ENCODE peak calls at places on chromosome 20, in six cellular contexts. Y is endodermal cell, I is colonic mucosa, Q is H9, S is right cardiac atrium, J is left ventricle myocardium inferior. G is an unnamed sample. For H3K27me3 and H3K4me1, the result is how much of the 10 kb centered on the place peaks cover.

GRCh38 chr20:10673831-10674683 is at the start of gene JAG1:
- DNase-seq in Y (peak), I (peak), Q (peak), S (peak), J (peak), G (peak)

GRCh38 chr20:41300906-41301305 is 16.6 kb downstream of the ZHX3 start:
- DNase-seq in Y (no peak), I (no peak), Q (no peak), S (no peak), J (no peak), G (no peak)

GRCh38 chr20:43749734-43750294 is 23.0 kb upstream of the GTSF1L start:
- DNase-seq in Y (peak), I (peak), Q (peak), S (peak), J (peak), G (peak)

GRCh38 chr20:3927486-3928291 is 38.5 kb downstream of the PANK2 start:
- DNase-seq in Y (peak), I (no peak), Q (peak), S (no peak), J (no peak), G (no peak)

GRCh38 chr20:61430228-61430624 is 178.2 kb downstream of the CDH4 start:
- DNase-seq in Y (no peak), I (no peak), Q (no peak), S (no peak), J (no peak), G (no peak)

GRCh38 chr20:19644085-19644484 is 114.0 kb upstream of the RIN2 start:
- DNase-seq in Y (peak), I (no peak), Q (no peak), S (no peak), J (no peak), G (no peak)

GRCh38 chr20:3775457-3775856 is 5.8 kb downstream of the SPEF1 start:
- DNase-seq in Y (peak), I (no peak), Q (no peak), S (no peak), J (no peak), G (no peak)

GRCh38 chr20:59678286-59678685 is 73.9 kb downstream of the PHACTR3 start:
- DNase-seq in Y (no peak), I (no peak), Q (no peak), S (no peak), J (no peak), G (peak)

GRCh38 chr20:10536531-10536930 is 101.4 kb downstream of the SLX4IP start:
- DNase-seq in Y (peak), I (no peak), Q (peak), S (no peak), J (no peak), G (no peak)

GRCh38 chr20:46342451-46343357 is 34.4 kb upstream of the CDH22 start:
- DNase-seq in Y (no peak), I (no peak), Q (no peak), S (peak), J (no peak), G (no peak)

GRCh38 chr20:19231359-19232035 is 19.1 kb downstream of the SLC24A3 start:
- DNase-seq in Y (no peak), I (peak), Q (no peak), S (peak), J (no peak), G (no peak)

GRCh38 chr20:8764289-8764962 is 304.5 kb upstream of the PLCB4 start:
- DNase-seq in Y (no peak), I (peak), Q (no peak), S (no peak), J (no peak), G (no peak)

GRCh38 chr20:19775353-19776201 is 17.5 kb downstream of the RIN2 start:
- DNase-seq in Y (no peak), I (peak), Q (no peak), S (peak), J (no peak), G (peak)

GRCh38 chr20:33234050-33234449 is 1.7 kb upstream of the BPIFA1 start:
- DNase-seq in Y (no peak), I (no peak), Q (no peak), S (no peak), J (no peak), G (no peak)

DNA sequence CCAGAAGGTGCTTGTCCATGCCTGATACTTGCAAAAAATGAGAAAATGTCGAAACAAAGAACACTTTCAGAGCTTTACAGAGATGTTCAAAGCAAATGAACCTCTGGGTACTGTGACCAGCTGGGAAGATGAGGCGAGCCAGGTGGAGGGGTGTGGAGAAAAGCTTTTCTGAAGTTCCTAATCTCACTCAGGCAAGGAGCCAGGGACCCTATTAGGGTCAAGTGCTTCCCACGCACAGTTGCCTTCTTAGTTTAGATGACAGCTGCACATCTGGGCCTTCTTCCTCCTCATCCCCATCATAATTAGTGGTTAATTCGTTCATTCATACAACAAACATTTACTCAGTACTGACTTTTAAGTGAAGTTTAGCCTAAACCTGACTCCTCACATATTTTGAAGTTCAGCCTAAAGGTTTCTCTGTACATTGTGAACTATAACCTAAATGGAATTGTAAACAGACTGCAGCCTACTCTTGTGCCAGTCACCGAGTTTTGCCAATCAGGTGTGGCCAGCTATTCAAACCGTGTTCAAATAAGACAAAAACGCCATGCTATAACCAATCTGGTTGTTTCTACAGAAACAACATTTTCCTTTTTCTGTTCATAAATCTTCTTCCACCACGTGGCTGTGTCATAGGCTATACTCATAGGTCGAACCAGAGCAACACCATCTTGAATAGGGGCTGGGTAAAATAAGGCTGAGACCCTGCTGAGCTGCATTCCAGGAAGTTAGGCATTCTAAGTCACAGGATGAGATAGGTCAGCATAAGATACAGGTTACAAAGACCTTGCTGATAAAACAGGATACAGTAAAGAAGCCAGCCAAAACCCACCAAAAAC is 19.3 kb upstream of the AHCY start:
- DNase-seq in Y (no peak), I (no peak), Q (no peak), S (no peak), J (no peak), G (no peak)
- H3K27me3 ChIP-seq in Y (under half), I (under half), Q (under half), S (under half), J (under half), G (under half)

GRCh38 chr20:38697306-38697705 is 27.0 kb upstream of the SLC32A1 start:
- DNase-seq in Y (no peak), I (no peak), Q (no peak), S (no peak), J (no peak), G (no peak)
- H3K4me1 ChIP-seq in Y (under half), I (under half), Q (under half), S (under half), J (under half), G (under half)

DNA sequence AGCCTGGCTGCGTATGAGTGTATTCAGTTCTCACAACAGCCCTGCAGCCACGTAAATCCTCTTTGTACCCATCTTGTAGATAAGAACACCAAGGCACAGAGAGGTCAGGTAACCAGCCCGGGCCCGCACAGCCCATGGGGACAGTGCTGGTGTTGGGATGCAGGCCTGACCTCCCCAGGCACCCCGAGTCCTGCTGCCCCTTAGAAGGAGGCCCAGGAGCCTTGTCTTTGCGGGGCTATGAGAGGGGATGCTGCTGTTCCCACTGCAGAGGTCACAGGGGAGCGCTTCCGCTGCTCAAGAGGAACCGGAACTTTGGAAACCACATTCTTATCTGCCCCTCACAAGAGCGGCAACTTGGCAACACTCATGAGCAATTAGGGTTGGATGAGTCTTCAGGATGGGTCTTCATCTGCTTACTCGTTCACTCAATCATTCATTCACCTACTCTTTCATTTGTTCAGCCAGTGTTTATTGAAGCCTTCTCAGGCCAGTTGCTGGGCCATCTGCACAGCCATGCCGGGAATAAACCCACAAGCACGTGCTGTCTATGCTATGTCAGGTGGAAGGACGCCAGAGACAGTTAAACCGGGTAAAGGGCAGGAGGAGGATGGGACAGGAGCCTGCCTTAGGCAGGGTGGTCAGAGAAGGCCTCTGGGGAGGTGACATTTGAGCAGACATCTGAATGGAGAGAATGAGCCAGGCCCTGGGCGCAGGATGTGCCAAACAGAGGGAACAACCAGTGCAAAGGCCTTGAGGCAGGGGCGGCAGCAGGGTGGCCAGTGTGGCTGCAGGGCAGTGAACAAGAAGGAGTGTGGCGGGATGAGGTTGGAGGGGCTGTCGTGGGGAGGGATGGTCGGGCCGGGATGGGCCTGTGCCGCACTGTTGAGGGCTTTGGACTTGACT is 60.8 kb downstream of the RBM38 start:
- DNase-seq in Y (no peak), I (no peak), Q (no peak), S (peak), J (no peak), G (no peak)
- H3K27ac ChIP-seq in Y (no peak), I (no peak), Q (no peak), S (peak), J (peak), G (no peak)

GRCh38 chr20:63401384-63402110 is 40.4 kb upstream of the CHRNA4 start:
- DNase-seq in Y (no peak), I (no peak), Q (no peak), S (no peak), J (no peak), G (no peak)

GRCh38 chr20:63398744-63399514 is 37.8 kb upstream of the CHRNA4 start:
- DNase-seq in Y (no peak), I (no peak), Q (no peak), S (no peak), J (no peak), G (no peak)

GRCh38 chr20:63397946-63398450 is 36.8 kb upstream of the CHRNA4 start:
- DNase-seq in Y (no peak), I (no peak), Q (no peak), S (no peak), J (no peak), G (no peak)

GRCh38 chr20:63400486-63401210 is 39.5 kb upstream of the CHRNA4 start:
- DNase-seq in Y (no peak), I (no peak), Q (no peak), S (no peak), J (no peak), G (no peak)

GRCh38 chr20:63399596-63400375 is 38.6 kb upstream of the CHRNA4 start:
- DNase-seq in Y (no peak), I (no peak), Q (no peak), S (no peak), J (no peak), G (no peak)
- H3K27me3 ChIP-seq in Y (under half), I (under half), Q (under half), S (under half), J (half or more), G (half or more)

DNA sequence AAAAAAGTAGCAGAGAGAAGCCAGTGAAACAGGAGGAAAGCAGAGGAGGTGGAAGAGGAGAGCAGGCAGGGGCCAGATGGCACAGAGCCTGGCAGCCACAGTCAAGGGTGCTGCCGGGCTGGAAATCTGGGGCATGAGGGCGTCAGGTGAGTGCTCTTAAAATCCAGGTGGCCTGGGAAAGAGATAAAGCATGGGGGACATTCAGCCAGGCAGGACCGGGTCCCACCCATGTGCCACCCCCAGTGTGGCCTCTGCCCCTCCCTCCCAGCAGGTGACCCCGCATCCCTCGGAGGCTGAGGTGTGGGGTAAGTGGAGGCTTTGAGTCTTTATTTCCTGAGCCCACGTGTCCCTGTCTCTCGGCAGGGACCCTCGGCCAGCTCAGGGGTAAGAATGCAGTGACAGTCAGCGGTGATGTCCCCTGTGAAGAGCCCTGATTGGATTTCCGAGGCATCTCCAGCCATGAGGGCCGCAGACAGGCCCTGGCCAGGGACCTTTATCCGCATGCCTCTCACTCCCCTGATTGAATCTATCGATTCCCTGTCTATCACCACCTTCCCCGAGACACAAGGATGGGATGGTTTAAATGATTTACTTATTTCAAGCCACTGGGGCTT is 33.8 kb upstream of the SULF2 start:
- DNase-seq in Y (peak), I (no peak), Q (no peak), S (no peak), J (no peak), G (no peak)
- H3K4me1 ChIP-seq in Y (under half), I (under half), Q (under half), S (under half), J (under half), G (under half)

DNA sequence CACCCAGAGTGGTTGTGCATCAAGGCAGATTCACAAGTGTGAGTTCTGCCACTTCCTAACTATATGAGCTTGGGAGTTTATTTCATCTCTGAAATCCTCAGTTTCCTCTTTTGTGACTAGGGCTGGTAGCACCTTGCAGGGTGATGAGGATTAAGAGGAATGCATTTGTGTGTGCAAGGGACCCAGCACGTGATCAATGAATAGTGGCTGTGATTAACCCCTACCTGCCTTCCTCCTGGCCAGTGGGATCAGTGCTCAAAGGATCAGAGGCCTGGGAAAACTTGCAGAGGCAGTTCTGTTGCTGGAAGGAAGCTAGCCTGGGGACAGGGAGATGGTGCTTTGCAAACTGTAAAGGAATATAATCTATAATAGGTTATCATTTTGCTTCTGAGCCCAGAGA is 7.3 kb downstream of the SDC4 start:
- DNase-seq in Y (peak), I (no peak), Q (peak), S (no peak), J (no peak), G (no peak)
- H3K27ac ChIP-seq in Y (no peak), I (peak), Q (peak), S (peak), J (peak), G (no peak)

DNA sequence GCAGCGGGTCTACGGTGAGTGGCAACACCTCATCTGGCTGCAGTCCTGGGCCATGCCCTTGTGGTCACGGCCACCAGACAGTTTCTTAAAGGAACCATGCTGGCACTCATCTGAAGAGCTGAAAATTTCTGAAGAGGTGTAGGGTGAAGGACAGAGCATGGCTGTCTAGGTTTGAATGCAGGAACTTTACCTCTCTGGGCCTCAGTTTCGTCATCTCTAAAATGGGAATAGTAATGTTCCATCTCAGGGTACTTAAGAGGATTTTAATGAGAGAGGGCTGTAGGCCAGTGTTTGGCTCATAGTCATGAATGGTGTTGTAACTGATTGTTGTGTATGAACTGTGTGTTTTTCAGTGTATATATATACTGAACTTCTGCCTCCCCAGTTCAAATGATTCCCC is 5.8 kb downstream of the COX4I2 start:
- DNase-seq in Y (no peak), I (no peak), Q (no peak), S (no peak), J (no peak), G (no peak)
- H3K27me3 ChIP-seq in Y (under half), I (under half), Q (under half), S (under half), J (under half), G (under half)